ENCODE peak calls at places on chromosomes 5 and 9, in five cellular contexts. R is A549, S is SK-N-SH, E is HepG2, H is HCT116. X is an unnamed sample.

GRCh38 chr5:66960373-66961137 is 236.0 kb downstream of the CD180 start:
- DNase-seq in R (no peak), S (no peak), E (peak; percentile 23), H (no peak), X (peak; percentile 46)

GRCh38 chr9:37528652-37529072 is 42.9 kb downstream of the POLR1E start:
- DNase-seq in R (no peak), S (no peak), E (no peak), H (no peak), X (no peak)

GRCh38 chr5:174424219-174425053 is 299.9 kb upstream of the MSX2 start:
- DNase-seq in R (no peak), S (peak; percentile 43), E (no peak), H (no peak), X (no peak)

GRCh38 chr5:129358069-129358468 is 102.0 kb upstream of the ADAMTS19 start:
- DNase-seq in R (no peak), S (no peak), E (no peak), H (no peak), X (no peak)

GRCh38 chr9:7782390-7783120 is 17.0 kb downstream of the DMAC1 start:
- DNase-seq in R (no peak), S (no peak), E (no peak), H (no peak), X (no peak)

GRCh38 chr5:10736808-10737207 is 24.2 kb downstream of the DAP start:
- DNase-seq in R (no peak), S (no peak), E (no peak), H (no peak), X (no peak)

GRCh38 chr9:70053864-70054263 is 10.2 kb downstream of the MAMDC2 start:
- DNase-seq in R (no peak), S (no peak), E (no peak), H (peak; percentile 31), X (no peak)

GRCh38 chr9:86096382-86096781 is 3.0 kb downstream of the GOLM1 start:
- DNase-seq in R (no peak), S (no peak), E (no peak), H (no peak), X (no peak)

GRCh38 chr9:32572900-32573523 is at the start of gene NDUFB6:
- DNase-seq in R (peak; percentile 89), S (peak; percentile 90), E (peak; percentile 90), H (peak; percentile 93), X (peak; percentile 80)

GRCh38 chr5:95884511-95884910 is 62.0 kb upstream of the GLRX start:
- DNase-seq in R (no peak), S (no peak), E (no peak), H (no peak), X (no peak)

GRCh38 chr5:115440782-115441451 is 103.7 kb downstream of the FEM1C start:
- DNase-seq in R (no peak), S (no peak), E (no peak), H (no peak), X (no peak)

GRCh38 chr5:168734657-168735344 is 155.6 kb upstream of the PANK3 start:
- DNase-seq in R (no peak), S (no peak), E (no peak), H (no peak), X (no peak)

GRCh38 chr5:180170111-180170809 is 38.8 kb downstream of the RASGEF1C start:
- DNase-seq in R (no peak), S (no peak), E (no peak), H (no peak), X (no peak)

GRCh38 chr9:137240321-137240840 is 706 bp upstream of the TUBB4B start:
- DNase-seq in R (no peak), S (peak; percentile 84), E (no peak), H (no peak), X (no peak)

DNA sequence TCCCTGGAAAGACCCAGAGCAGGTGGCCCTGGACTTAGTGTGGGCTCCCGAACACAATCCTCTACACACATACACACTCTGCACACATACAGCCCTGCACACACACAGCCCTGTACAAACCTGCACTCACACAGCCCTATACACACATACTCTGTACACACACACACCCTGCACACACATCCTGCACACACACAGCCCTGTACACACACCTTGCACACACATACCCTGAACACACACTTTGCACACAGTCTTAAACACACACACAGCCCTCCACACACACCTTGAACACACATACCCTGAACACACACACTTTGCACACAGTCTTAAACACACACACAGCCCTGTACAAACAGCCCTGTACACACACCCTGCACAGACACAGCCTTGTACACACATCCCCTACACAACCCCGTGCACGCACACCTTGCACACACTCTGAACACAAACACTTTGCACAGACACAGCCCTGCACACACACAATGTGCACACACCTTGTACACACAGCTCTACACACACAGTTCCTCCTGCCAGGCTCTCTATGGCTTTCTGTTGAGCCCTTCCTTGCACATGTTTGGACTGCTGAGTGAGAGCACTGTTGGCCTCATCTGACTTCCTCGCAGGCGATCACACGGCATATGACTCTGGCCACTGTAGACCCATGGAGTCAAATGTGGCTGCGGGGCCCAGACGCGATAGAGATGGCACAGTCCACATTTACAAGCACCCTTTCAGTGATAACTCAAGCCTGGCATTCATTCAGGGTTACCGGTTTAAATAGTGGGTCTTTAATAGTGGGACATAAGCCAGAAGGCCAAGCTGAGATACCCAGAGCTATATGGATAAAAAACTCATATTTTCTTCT is 245.7 kb upstream of the IRX1 start:
- DNase-seq in R (no peak), S (no peak), E (no peak), H (no peak), X (no peak)
- TF ChIP-seq CTCF in R (no peak), S (no peak), E (no peak), H (no peak), X (no peak)

DNA sequence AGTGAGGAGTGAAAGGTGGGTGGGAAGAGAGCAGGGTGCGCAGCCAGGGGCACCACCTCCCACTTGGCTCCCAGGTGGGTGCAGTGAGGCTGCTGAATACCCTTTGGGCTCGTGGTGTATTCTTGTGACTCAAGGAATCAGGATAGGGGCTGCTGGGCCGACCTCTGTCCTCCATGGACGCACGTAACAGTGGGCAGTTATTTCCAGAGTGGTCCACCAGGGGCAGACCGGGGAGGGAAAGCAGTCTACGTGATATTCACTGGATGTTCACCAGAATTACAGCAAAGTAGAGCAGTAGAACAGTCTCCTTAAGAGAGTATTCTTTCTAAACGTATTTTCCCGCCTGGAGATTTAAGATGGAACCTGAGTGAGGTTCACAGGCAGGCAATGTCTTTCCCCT is 88.5 kb downstream of the SYK start:
- DNase-seq in R (peak; percentile 28), S (peak; percentile 37), E (peak; percentile 10), H (no peak), X (no peak)
- TF ChIP-seq REST in R (no peak), S (no peak), E (no peak), H (no peak), X (no peak)

GRCh38 chr9:90476058-90476457 is 166.6 kb downstream of the DIRAS2 start:
- DNase-seq in R (no peak), S (no peak), E (no peak), H (no peak), X (no peak)
- H3K9me3 ChIP-seq in R (no peaks in the 10 kb centered on the region), S (no peaks in the 10 kb centered on the region), E (no peaks in the 10 kb centered on the region), H (no peaks in the 10 kb centered on the region), X (no peaks in the 10 kb centered on the region)

GRCh38 chr5:35229076-35230042 is 928 bp downstream of the PRLR start:
- DNase-seq in R (no peak), S (peak; percentile 66), E (peak; percentile 58), H (no peak), X (no peak)
- TF ChIP-seq CTCF in R (peak; percentile 14), S (peak; percentile 7), E (peak; percentile 79), H (no peak), X (peak; percentile 21)

GRCh38 chr9:126052791-126053190 is 273.8 kb upstream of the MVB12B start:
- DNase-seq in R (no peak), S (no peak), E (no peak), H (no peak), X (no peak)

GRCh38 chr9:126050605-126050990 is 276.0 kb upstream of the MVB12B start:
- DNase-seq in R (no peak), S (no peak), E (no peak), H (no peak), X (no peak)

GRCh38 chr9:126049088-126049487 is 277.5 kb upstream of the MVB12B start:
- DNase-seq in R (no peak), S (no peak), E (peak; percentile 4), H (no peak), X (no peak)

GRCh38 chr9:126051446-126052130 is 275.0 kb upstream of the MVB12B start:
- DNase-seq in R (no peak), S (no peak), E (no peak), H (no peak), X (no peak)

DNA sequence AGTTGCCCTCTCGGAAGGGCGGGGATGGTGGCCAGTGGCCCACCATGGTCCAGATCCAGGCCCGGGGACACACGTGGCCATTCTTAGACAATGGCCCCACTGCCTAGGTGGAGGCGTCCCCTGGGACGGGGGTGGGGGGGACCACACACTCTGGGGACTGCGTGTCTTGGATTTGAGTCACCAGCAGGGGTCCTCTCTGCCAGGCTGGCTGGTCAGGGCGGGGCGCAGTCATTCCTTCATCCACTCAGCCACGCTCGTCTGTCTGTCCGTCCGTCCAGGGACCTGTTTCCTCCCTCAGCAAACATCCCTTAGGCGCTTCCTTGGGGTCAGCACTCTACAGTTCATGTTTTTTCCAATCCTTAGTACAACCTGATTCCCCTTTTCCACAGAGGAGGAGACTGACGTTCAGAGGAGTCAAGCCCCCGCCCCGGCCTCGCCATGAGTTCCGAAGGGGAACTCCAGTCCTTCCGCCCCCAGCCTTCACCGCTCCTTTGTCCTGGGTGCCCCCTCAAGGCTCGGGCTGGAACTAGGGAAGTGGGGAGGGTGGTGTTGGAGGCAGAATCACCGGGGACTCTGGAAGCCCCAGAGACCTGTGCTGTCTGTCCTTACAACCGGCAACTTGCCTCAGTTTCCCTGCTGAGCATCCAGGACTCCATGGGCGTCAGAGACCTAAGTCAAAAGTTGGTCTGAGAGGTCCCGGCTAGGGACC is 276.6 kb upstream of the MVB12B start:
- DNase-seq in R (peak; percentile 28), S (peak; percentile 53), E (no peak), H (no peak), X (no peak)
- TF ChIP-seq REST in R (no peak), S (no peak), E (no peak), H (no peak), X (no peak)

GRCh38 chr5:5188377-5189020 is 48.4 kb downstream of the ADAMTS16 start:
- DNase-seq in R (no peak), S (no peak), E (no peak), H (no peak), X (no peak)
- H3K9me3 ChIP-seq in R (no peaks in the 10 kb centered on the region), S (no peaks in the 10 kb centered on the region), E (no peaks in the 10 kb centered on the region), H (no peaks in the 10 kb centered on the region), X (no peaks in the 10 kb centered on the region)

X was measured in Panc1.